ENCODE peak calls at places on chromosomes 2 and 18, in nine cellular contexts. O is Peyer's patch, W is neural crest cell, Q is WERI-Rb-1, B is astrocyte of the spinal cord, D is coronary artery, E is neural progenitor cell, U is cardiac fibroblast, F is tibial nerve. X is an unnamed sample.

GRCh38 chr2:61980758-61981157 is 75.3 kb downstream of the COMMD1 start:
- DNase-seq in Q (no peak), W (no peak), B (no peak), F (no peak), O (no peak), U (no peak), D (no peak), E (no peak), X (no peak)

GRCh38 chr2:20796374-20796791 is 26.5 kb downstream of the LDAH start:
- DNase-seq in B (no peak), U (peak), Q (no peak), E (no peak), W (no peak), F (peak), D (no peak), O (no peak), X (no peak)

GRCh38 chr2:152343426-152343825 is 8.5 kb downstream of the FMNL2 start:
- DNase-seq in W (no peak), O (no peak), U (no peak), D (no peak), B (no peak), E (no peak), Q (no peak), F (no peak), X (no peak)

GRCh38 chr2:24831216-24831615 is 38.0 kb downstream of the CENPO start:
- DNase-seq in F (no peak), D (peak), B (no peak), O (peak), E (no peak), Q (no peak), U (no peak), W (no peak), X (no peak)

GRCh38 chr18:26008619-26009018 is 81.8 kb downstream of the SS18 start:
- DNase-seq in O (no peak), U (no peak), E (no peak), B (no peak), Q (no peak), F (no peak), W (no peak), D (no peak), X (no peak)

GRCh38 chr2:109222422-109222821 is 93.4 kb downstream of the SH3RF3 start:
- DNase-seq in Q (no peak), D (no peak), B (no peak), F (no peak), W (no peak), U (no peak), E (no peak), O (no peak), X (no peak)

GRCh38 chr2:19851116-19851515 is 50.7 kb downstream of the TTC32 start:
- DNase-seq in F (no peak), E (peak), W (no peak), Q (no peak), D (peak), U (no peak), O (no peak), B (no peak), X (no peak)

GRCh38 chr2:19198376-19198775 is 160.0 kb downstream of the OSR1 start:
- DNase-seq in E (no peak), B (no peak), U (no peak), F (peak), Q (no peak), D (no peak), O (no peak), W (no peak), X (no peak)

GRCh38 chr2:21372654-21373053 is 248.9 kb downstream of the TDRD15 start:
- DNase-seq in F (no peak), D (no peak), W (no peak), B (no peak), O (no peak), Q (peak), E (peak), U (peak), X (no peak)

GRCh38 chr2:20635698-20636584 is 15.0 kb downstream of the HS1BP3 start:
- DNase-seq in U (peak), W (peak), B (peak), O (peak), F (peak), E (peak), D (peak), Q (peak), X (peak)

GRCh38 chr2:30139131-30139870 is 7.5 kb upstream of the YPEL5 start:
- DNase-seq in O (no peak), Q (no peak), W (no peak), E (no peak), F (no peak), B (no peak), U (no peak), D (no peak), X (no peak)

GRCh38 chr2:223930002-223930976 is 14.8 kb downstream of the WDFY1 start:
- DNase-seq in Q (no peak), O (no peak), E (no peak), U (peak), B (peak), D (no peak), W (no peak), F (peak), X (no peak)

GRCh38 chr18:6374340-6374739 is 40.4 kb downstream of the L3MBTL4 start:
- DNase-seq in D (no peak), Q (no peak), O (no peak), B (no peak), W (no peak), E (no peak), F (no peak), U (no peak), X (no peak)

GRCh38 chr2:150296795-150297546 is 190.5 kb downstream of the RND3 start:
- DNase-seq in F (no peak), E (no peak), B (peak), O (no peak), W (no peak), U (peak), D (no peak), Q (no peak), X (no peak)

GRCh38 chr18:56389190-56389589 is 249.2 kb downstream of the TXNL1 start:
- DNase-seq in O (no peak), F (no peak), E (peak), D (no peak), Q (no peak), U (no peak), W (no peak), B (peak), X (no peak)

GRCh38 chr2:133026536-133027177 is 356.7 kb upstream of the LYPD1 start:
- DNase-seq in W (no peak), F (no peak), E (peak), U (peak), D (no peak), B (peak), Q (no peak), O (no peak), X (no peak)

GRCh38 chr2:177326591-177326990 is 62.1 kb upstream of the NFE2L2 start:
- DNase-seq in U (no peak), D (no peak), F (no peak), B (no peak), W (no peak), Q (no peak), O (no peak), E (no peak), X (no peak)

GRCh38 chr2:224930990-224931389 is 111.3 kb downstream of the DOCK10 start:
- DNase-seq in O (no peak), Q (no peak), W (no peak), D (no peak), E (no peak), F (no peak), U (peak), B (no peak), X (no peak)

GRCh38 chr2:220276736-220277444 is 649.5 kb downstream of the SLC4A3 start:
- DNase-seq in F (no peak), B (no peak), D (no peak), U (peak), E (no peak), Q (no peak), O (no peak), W (no peak), X (no peak)

GRCh38 chr2:36376992-36377738 is 21.6 kb downstream of the CRIM1 start:
- DNase-seq in W (no peak), B (no peak), D (no peak), O (peak), E (no peak), F (no peak), Q (no peak), U (no peak), X (no peak)

GRCh38 chr2:45836316-45836715 is 184.8 kb downstream of the PRKCE start:
- DNase-seq in F (no peak), Q (no peak), E (peak), U (no peak), D (no peak), W (no peak), B (no peak), O (no peak), X (no peak)

GRCh38 chr2:174286172-174286571 is 37.8 kb upstream of the OLA1 start:
- DNase-seq in E (no peak), F (no peak), O (no peak), B (no peak), U (no peak), Q (no peak), W (no peak), D (no peak), X (no peak)

GRCh38 chr18:23921716-23922285 is 92.8 kb upstream of the TTC39C start:
- DNase-seq in U (no peak), D (no peak), F (no peak), W (no peak), Q (no peak), O (no peak), B (no peak), E (peak), X (no peak)

GRCh38 chr2:96150007-96150406 is 4.8 kb upstream of the DUSP2 start:
- DNase-seq in F (no peak), O (no peak), E (no peak), D (peak), U (no peak), Q (no peak), W (no peak), B (no peak), X (no peak)

DNA sequence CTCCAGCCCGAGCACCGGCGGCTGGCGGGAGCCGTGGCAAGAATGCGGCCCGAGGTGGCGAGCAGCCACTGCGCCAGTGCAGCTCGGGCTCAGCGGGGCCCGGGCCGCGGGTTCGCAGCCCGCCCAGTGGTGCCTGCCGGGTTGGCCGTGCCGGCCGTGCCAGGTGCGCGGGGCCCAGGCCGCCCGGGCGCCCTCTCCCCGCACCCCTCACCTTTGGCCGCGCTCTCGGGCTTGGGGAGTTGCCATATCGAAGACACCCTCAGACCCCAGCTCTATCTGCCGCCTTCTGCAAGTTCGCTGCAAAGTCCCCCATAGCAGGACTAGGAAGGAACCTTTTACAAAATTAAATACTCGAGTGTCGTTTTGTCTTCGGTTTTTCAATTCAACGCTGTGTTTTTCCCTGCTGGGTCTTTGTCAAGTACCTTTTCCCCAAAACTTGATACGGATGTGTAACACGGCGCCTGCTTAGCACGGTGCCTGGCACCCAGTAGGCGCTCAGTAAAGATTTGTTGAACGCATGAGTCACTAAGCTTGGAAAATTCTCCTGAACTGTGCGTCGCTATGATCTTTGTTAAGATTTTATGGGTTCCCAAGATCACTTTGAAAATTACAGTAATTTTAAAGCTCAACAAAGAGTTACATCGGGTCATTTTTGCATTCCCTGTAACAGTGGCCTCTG is 657 bp downstream of the STRADB start:
- DNase-seq in B (no peak), E (no peak), F (no peak), W (no peak), Q (no peak), O (no peak), U (peak), D (no peak), X (no peak)
- TF ChIP-seq CTCF in B (no peak), E (no peak), F (peak), W (peak), Q (no peak), O (no peak), U (no peak), D (no peak), X (no peak)

GRCh38 chr2:53511549-53511948 is 256.1 kb upstream of the CHAC2 start:
- DNase-seq in D (no peak), Q (no peak), F (no peak), B (no peak), O (no peak), U (no peak), W (no peak), E (no peak), X (no peak)

GRCh38 chr2:53513167-53513666 is 254.4 kb upstream of the CHAC2 start:
- DNase-seq in D (no peak), U (no peak), E (no peak), Q (no peak), W (no peak), B (no peak), O (no peak), F (no peak), X (no peak)

GRCh38 chr2:53512071-53512841 is 255.3 kb upstream of the CHAC2 start:
- DNase-seq in O (no peak), W (no peak), F (no peak), Q (no peak), D (no peak), U (peak), B (no peak), E (no peak), X (no peak)

GRCh38 chr2:53516650-53517049 is 251.0 kb upstream of the CHAC2 start:
- DNase-seq in F (no peak), E (no peak), W (no peak), O (no peak), U (no peak), B (no peak), Q (no peak), D (no peak), X (no peak)

GRCh38 chr2:53515435-53516332 is 251.9 kb upstream of the CHAC2 start:
- DNase-seq in U (peak), O (no peak), Q (peak), E (peak), F (no peak), W (no peak), D (no peak), B (no peak), X (no peak)
- TF ChIP-seq CTCF in U (no peak), O (no peak), Q (peak), E (peak), F (no peak), W (no peak), D (no peak), B (peak), X (no peak)

GRCh38 chr2:260507-261161 is 3.2 kb downstream of the SH3YL1 start:
- DNase-seq in O (no peak), W (no peak), F (no peak), Q (no peak), D (no peak), B (no peak), E (no peak), U (no peak), X (no peak)
- TF ChIP-seq CTCF in O (no peak), W (no peak), F (no peak), Q (no peak), D (no peak), B (no peak), E (no peak), U (no peak), X (no peak)

DNA sequence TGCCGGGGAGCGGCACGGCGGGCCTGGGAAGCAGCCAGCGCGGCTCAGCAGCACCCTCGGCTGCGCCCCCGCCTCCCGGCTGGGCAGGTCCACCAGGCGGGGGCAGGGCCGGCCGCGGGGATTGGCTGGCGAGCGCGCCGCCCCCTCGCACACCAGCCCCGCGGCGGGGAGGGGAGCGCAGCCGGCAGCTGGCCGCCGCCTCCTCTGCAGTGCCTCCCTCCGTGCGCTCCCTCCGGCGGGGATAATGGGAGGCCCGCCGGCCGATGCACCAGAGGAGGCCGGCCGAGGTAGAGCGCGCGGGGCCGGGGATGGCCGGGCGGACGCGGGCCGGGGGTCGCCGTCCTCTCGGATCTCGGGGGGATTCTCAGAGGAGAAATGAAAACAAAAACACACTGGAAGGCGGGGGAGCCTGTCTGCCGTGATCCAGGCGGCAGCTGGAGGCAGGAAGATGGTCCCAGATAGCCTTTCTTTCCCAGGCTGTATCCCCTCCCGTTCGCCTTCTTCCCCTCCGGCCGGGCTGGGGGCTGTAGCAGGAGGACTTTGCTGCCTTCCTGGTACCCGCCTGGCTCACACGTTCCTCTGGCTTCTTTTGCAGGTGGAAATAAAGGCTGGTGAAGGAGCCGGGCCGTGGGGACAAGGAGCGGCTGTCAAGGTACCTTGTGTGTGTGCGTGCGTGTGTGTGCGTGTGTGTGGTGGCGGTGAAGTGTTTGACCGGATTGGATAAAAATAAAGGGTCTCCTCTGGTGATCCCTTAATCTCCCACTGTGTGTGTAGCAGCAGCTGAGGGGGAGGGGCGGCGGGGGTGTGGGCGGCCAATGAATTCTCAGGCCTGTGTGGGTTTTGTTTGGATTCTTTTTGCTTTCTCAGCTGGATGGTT is 18.0 kb downstream of the TET3 start:
- DNase-seq in B (peak), D (peak), F (peak), W (peak), Q (peak), O (peak), U (peak), E (peak), X (peak)
- TF ChIP-seq CTCF in B (no peak), D (no peak), F (peak), W (no peak), Q (no peak), O (no peak), U (no peak), E (no peak), X (no peak)

GRCh38 chr2:142794850-142795249 is 82.6 kb upstream of the KYNU start:
- DNase-seq in E (no peak), W (no peak), O (no peak), U (no peak), Q (no peak), D (no peak), B (no peak), F (no peak), X (no peak)

GRCh38 chr2:142791335-142791734 is 86.1 kb upstream of the KYNU start:
- DNase-seq in F (no peak), Q (no peak), E (no peak), O (no peak), U (no peak), W (no peak), B (no peak), D (no peak), X (no peak)

DNA sequence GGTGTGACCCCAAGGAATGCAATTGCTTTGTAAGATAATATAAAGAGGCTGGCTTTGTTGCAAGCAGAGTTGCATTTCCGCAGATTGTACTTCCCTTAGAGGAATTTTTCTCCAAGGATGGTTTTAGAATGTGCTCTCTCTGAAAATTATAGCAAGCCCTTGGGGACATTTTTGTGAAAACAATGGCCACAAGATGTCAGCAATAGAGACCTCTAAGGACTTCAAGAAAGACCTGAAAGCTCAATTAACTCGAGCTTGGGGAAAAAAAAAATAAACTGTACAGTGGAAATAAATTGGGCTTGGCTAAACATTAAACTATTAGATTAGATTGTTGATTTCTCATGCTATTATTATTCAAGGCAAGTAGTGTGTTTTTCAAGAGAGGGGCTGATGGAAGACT is 81.3 kb upstream of the KYNU start:
- DNase-seq in E (no peak), F (no peak), B (no peak), Q (no peak), D (no peak), O (no peak), U (peak), W (no peak), X (no peak)
- TF ChIP-seq CTCF in E (no peak), F (no peak), B (no peak), Q (no peak), D (no peak), O (no peak), U (no peak), W (no peak), X (no peak)

X was measured in mesothelial cell of epicardium.